ENCODE peak calls at places on chromosomes 3 and 15, in eight cellular contexts. K is AG04449, Y is lower leg skin, B is HCT116, P is neural progenitor cell, G is glutamatergic neuron, R is heart left ventricle, S is activated B cell treated with CpG ODN at 0.5 μM for 24 hours. T is an unnamed sample.

GRCh38 chr3:94420941-94421340 is 358.1 kb downstream of the NSUN3 start:
- DNase-seq in G (no peak), R (no peak), S (no peak), Y (no peak), B (no peak), P (no peak), K (no peak), T (no peak)

GRCh38 chr15:75713338-75713895 is 769 bp upstream of the CSPG4 start:
- DNase-seq in K (no peak), G (no peak), S (no peak), B (no peak), Y (no peak), R (no peak), P (no peak), T (no peak)

GRCh38 chr15:88179562-88179961 is 77.0 kb downstream of the NTRK3 start:
- DNase-seq in S (no peak), G (no peak), K (no peak), R (no peak), P (no peak), B (no peak), Y (no peak), T (no peak)

GRCh38 chr3:98980915-98981596 is 79.6 kb upstream of the DCBLD2 start:
- DNase-seq in S (no peak), P (no peak), R (no peak), Y (no peak), B (peak), G (no peak), K (no peak), T (no peak)

GRCh38 chr3:141486416-141486734 is 452 bp upstream of the RASA2 start:
- DNase-seq in S (no peak), R (no peak), G (no peak), Y (no peak), K (no peak), B (no peak), P (no peak), T (no peak)

GRCh38 chr3:133792171-133792763 is 13.3 kb upstream of the SRPRB start:
- DNase-seq in Y (no peak), R (no peak), K (no peak), S (no peak), P (peak), B (peak), G (no peak), T (no peak)

GRCh38 chr3:187954486-187955075 is 199.4 kb upstream of the LPP start:
- DNase-seq in K (peak), P (no peak), Y (no peak), G (no peak), B (no peak), S (no peak), R (no peak), T (no peak)

GRCh38 chr15:79089331-79089889 is 1.2 kb downstream of the RASGRF1 start:
- DNase-seq in B (no peak), Y (no peak), R (no peak), G (peak), S (no peak), K (no peak), P (peak), T (no peak)

GRCh38 chr3:27993061-27993460 is 248.4 kb upstream of the CMC1 start:
- DNase-seq in R (no peak), B (no peak), K (no peak), G (no peak), S (no peak), P (peak), Y (no peak), T (no peak)

DNA sequence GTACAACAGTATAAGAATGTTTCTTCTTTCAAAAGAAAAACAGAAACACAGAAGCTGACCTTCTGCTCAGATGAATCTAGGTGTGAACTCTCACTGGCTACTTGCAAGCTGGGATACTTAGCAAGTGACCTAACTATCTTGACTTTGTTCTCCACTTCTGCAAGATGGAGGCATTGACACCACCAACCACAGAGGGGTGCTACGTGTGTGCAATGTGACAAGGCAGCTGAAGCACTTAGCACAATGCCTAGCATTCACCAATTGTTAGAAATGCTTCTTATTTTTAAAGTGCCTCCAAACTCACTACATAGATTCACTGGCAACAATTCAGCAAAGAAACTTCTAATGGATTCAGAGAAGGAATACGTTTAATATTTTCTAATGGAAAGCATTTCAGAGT is 331.4 kb upstream of the WNT5A start:
- DNase-seq in R (no peak), S (no peak), G (no peak), K (no peak), P (peak), B (no peak), Y (no peak), T (no peak)
- TF ChIP-seq CTCF in R (no peak), S (no peak), G (no peak), K (no peak), P (peak), B (no peak), Y (no peak), T (no peak)

GRCh38 chr3:161371441-161372320 is at the start of gene SPTSSB:
- DNase-seq in K (no peak), G (peak), R (peak), P (peak), Y (peak), S (no peak), B (peak), T (peak)
- TF ChIP-seq CTCF in K (peak), G (no peak), R (no peak), P (peak), Y (no peak), S (no peak), B (peak), T (peak)

GRCh38 chr3:120180731-120181412 is 86.6 kb upstream of the GSK3B start:
- DNase-seq in K (no peak), Y (no peak), B (no peak), G (no peak), R (no peak), S (no peak), P (no peak), T (no peak)

GRCh38 chr3:120177151-120177550 is 82.9 kb upstream of the GSK3B start:
- DNase-seq in K (no peak), Y (peak), B (no peak), R (no peak), G (no peak), S (no peak), P (no peak), T (no peak)

GRCh38 chr3:120177907-120178306 is 83.7 kb upstream of the GSK3B start:
- DNase-seq in R (no peak), P (no peak), S (no peak), B (no peak), K (no peak), Y (no peak), G (no peak), T (no peak)

GRCh38 chr3:120181632-120182031 is 87.4 kb upstream of the GSK3B start:
- DNase-seq in Y (no peak), B (no peak), K (no peak), P (no peak), G (no peak), S (no peak), R (no peak), T (no peak)

GRCh38 chr3:120182613-120183524 is 88.6 kb upstream of the GSK3B start:
- DNase-seq in P (no peak), G (no peak), B (peak), K (no peak), R (no peak), Y (no peak), S (no peak), T (no peak)
- TF ChIP-seq CTCF in P (peak), G (no peak), B (peak), K (peak), R (peak), Y (no peak), S (no peak), T (peak)

DNA sequence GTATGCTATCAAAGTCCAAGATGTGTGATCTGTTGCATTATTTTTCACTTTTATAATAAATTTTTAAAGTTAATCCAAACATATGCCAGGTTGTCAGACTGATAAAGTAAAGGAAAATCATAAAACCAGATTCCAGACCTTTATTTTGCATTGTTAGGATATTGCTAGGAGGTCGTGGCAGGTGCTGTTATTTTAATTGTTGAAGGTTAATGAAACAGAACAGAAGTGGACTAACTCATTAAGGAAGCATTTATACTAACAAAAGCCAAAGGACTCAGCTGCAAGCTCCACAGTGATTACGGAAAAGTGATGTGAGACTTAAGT is 63.1 kb downstream of the DCLK3 start:
- DNase-seq in G (no peak), B (no peak), Y (no peak), P (peak), K (no peak), S (no peak), R (no peak), T (no peak)
- TF ChIP-seq CTCF in G (peak), B (no peak), Y (no peak), P (no peak), K (no peak), S (no peak), R (no peak), T (no peak)

DNA sequence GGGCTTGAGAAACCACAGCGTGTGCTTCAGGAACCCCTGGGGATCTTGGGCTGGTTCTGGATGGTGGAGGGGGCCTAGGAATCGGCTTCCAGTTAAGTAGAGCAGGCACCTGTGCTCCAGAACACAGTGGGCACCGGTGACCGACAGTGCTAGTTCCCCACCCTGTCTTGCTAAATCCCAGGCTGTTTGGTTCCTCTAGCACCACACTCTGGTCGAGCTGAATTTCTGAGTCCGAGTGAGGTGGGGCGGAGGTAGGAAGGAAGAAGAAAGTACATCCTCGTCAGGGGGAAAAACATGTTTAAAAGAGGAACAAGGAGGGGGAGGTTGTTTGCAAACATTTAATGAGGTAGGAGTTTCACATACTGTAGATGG is 29.1 kb downstream of the SLC6A6 start:
- DNase-seq in G (no peak), B (no peak), K (no peak), P (no peak), S (peak), R (no peak), Y (no peak), T (no peak)
- TF ChIP-seq CTCF in G (no peak), B (peak), K (no peak), P (no peak), S (no peak), R (no peak), Y (no peak), T (no peak)

T was measured in progenitor cell of endocrine pancreas.